ENCODE peak calls at places on chromosomes 6 and 20, in four cellular contexts. I, G, R and A are unnamed samples. For H3K4me1, the result is how much of the 10 kb centered on the place peaks cover.

GRCh38 chr6:110800181-110800838 is 15.0 kb downstream of the CDK19 start:
- DNase-seq in I (no peak), G (no peak), R (no peak), A (no peak)

GRCh38 chr6:144297498-144298166 is 12.5 kb downstream of the UTRN start:
- DNase-seq in I (no peak), G (no peak), R (no peak), A (no peak)

GRCh38 chr6:96460052-96460700 is 61.4 kb upstream of the UFL1 start:
- DNase-seq in I (no peak), G (no peak), R (peak), A (no peak)

GRCh38 chr6:53090576-53090975 is 25.4 kb downstream of the FBXO9 start:
- DNase-seq in I (peak), G (peak), R (no peak), A (no peak)

GRCh38 chr6:123529843-123530242 is 106.9 kb downstream of the TRDN start:
- DNase-seq in I (peak), G (no peak), R (no peak), A (no peak)

GRCh38 chr6:140079328-140079727 is 704.9 kb upstream of the CITED2 start:
- DNase-seq in I (peak), G (peak), R (no peak), A (no peak)

GRCh38 chr20:54086444-54087134 is 16.2 kb upstream of the BCAS1 start:
- DNase-seq in I (peak), G (peak), R (no peak), A (no peak)

GRCh38 chr6:79377047-79377446 is 142.6 kb upstream of the HMGN3 start:
- DNase-seq in I (peak), G (no peak), R (no peak), A (no peak)

GRCh38 chr20:9244811-9245210 is 175.9 kb downstream of the PLCB4 start:
- DNase-seq in I (no peak), G (no peak), R (no peak), A (no peak)

GRCh38 chr6:119325559-119326240 is 23.9 kb downstream of the MAN1A1 start:
- DNase-seq in I (no peak), G (no peak), R (no peak), A (no peak)

GRCh38 chr20:40489886-40490285 is 199.2 kb downstream of the MAFB start:
- DNase-seq in I (peak), G (no peak), R (peak), A (no peak)

GRCh38 chr20:63151554-63152321 is 64.2 kb downstream of the YTHDF1 start:
- DNase-seq in I (peak), G (peak), R (no peak), A (no peak)

GRCh38 chr20:63284083-63284440 is 8.9 kb upstream of the COL20A1 start:
- DNase-seq in I (no peak), G (no peak), R (no peak), A (no peak)

GRCh38 chr6:166707045-166707444 is 80.0 kb upstream of the RPS6KA2 start:
- DNase-seq in I (peak), G (peak), R (no peak), A (no peak)

GRCh38 chr20:13037727-13038126 is 29.0 kb downstream of the SPTLC3 start:
- DNase-seq in I (no peak), G (peak), R (no peak), A (no peak)

GRCh38 chr6:28988536-28989415 is 16.3 kb downstream of the ZNF311 start:
- DNase-seq in I (peak), G (peak), R (peak), A (peak)

GRCh38 chr6:8084586-8084985 is 17.8 kb downstream of the EEF1E1 start:
- DNase-seq in I (peak), G (no peak), R (no peak), A (no peak)
- H3K4me1 ChIP-seq in I (under half), G (under half), R (under half), A (under half)

DNA sequence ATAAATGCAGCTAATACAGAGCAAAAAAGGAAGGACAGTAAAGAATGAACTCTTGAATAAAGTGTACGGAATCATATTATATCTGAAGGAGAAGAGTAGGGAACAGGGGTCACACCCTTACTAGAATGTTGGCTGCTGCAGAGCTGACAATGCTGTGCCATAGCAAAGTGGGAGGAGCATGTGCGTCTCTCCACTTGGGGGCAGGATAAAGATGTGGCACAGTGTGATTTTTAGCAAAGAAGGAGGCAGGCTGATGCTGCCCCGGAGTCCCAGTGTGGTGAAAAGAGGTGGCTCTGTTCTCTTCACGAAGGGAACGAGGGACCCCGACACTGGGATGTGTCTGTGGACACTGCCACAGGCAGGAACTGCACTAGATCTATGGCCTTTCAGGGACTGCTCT is 67.5 kb downstream of the INSM1 start:
- DNase-seq in I (no peak), G (no peak), R (no peak), A (no peak)
- TF ChIP-seq CTCF in I (peak), G (no peak), R (peak), A (no peak)

GRCh38 chr20:37011147-37011546 is 59.6 kb upstream of the SAMHD1 start:
- DNase-seq in I (no peak), G (no peak), R (no peak), A (no peak)
- H3K4me1 ChIP-seq in I (under half), G (under half), R (under half), A (under half)

DNA sequence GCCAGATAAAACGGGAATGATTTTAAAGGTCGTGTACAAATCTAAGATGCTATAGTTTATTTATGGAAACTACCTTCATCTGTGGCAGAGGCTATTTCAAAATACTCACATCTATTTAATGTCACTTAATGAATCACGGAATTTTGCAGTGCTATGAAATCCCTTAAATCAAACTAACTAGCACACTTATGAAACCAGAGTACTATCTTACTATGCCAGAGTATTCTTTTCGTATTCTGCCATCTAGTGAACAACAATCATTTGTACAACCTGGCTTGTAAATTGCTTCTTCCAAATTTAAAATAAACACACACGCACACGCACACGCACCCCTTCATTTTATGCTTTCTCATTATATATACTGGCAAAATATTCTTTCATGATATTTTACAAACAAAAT is 78.0 kb upstream of the BMP5 start:
- DNase-seq in I (peak), G (peak), R (no peak), A (no peak)
- TF ChIP-seq CTCF in I (peak), G (peak), R (peak), A (no peak)